ENCODE peak calls at places on chromosomes 6 and 20, in five cellular contexts. C, N, U, F and L are unnamed samples.

GRCh38 chr20:33305591-33306057 is 22.6 kb downstream of the BPIFB1 start:
- DNase-seq in F (no peak), C (no peak), N (no peak), U (no peak), L (peak; percentile 76)

GRCh38 chr6:52087498-52087999 is at the start of gene PKHD1:
- DNase-seq in N (no peak), C (no peak), F (peak; percentile 42), U (no peak), L (peak; percentile 12)

GRCh38 chr6:33719326-33719987 is 8.0 kb upstream of the UQCC2 start:
- DNase-seq in U (no peak), C (no peak), N (no peak), F (no peak), L (no peak)

GRCh38 chr20:36623444-36623843 is 17.9 kb downstream of the RAB5IF start:
- DNase-seq in N (no peak), U (no peak), F (no peak), C (no peak), L (no peak)

GRCh38 chr6:3061501-3061941 is 6.8 kb upstream of the RIPK1 start:
- DNase-seq in F (no peak), N (no peak), U (no peak), C (no peak), L (peak; percentile 58)

GRCh38 chr6:30013296-30013922 is 47.7 kb upstream of the POLR1H start:
- DNase-seq in N (no peak), F (peak; percentile 22), U (no peak), C (no peak), L (peak; percentile 11)

GRCh38 chr6:151731313-151731712 is 76.2 kb upstream of the ESR1 start:
- DNase-seq in U (no peak), N (no peak), C (no peak), F (no peak), L (no peak)

GRCh38 chr6:99960027-99960426 is 34.0 kb downstream of the MCHR2 start:
- DNase-seq in N (no peak), F (no peak), C (no peak), U (no peak), L (no peak)

GRCh38 chr6:11364971-11365397 is 132.5 kb upstream of the NEDD9 start:
- DNase-seq in N (peak; percentile 34), C (no peak), F (no peak), U (no peak), L (no peak)

GRCh38 chr20:15375836-15376235 is 1038.4 kb upstream of the FLRT3 start:
- DNase-seq in U (no peak), N (no peak), F (no peak), C (no peak), L (peak; percentile 10)

GRCh38 chr6:20119446-20119845 is 92.8 kb downstream of the MBOAT1 start:
- DNase-seq in U (no peak), F (no peak), C (no peak), N (no peak), L (no peak)

GRCh38 chr6:159169193-159169555 is at the start of gene FNDC1:
- DNase-seq in C (no peak), N (no peak), U (no peak), F (no peak), L (peak; percentile 21)

GRCh38 chr6:163187606-163188005 is 226.9 kb upstream of the QKI start:
- DNase-seq in C (no peak), U (no peak), N (no peak), F (no peak), L (no peak)

GRCh38 chr6:20377623-20378265 is 23.9 kb upstream of the E2F3 start:
- DNase-seq in N (no peak), F (no peak), C (no peak), U (no peak), L (no peak)

GRCh38 chr6:118377711-118378414 is 170.2 kb upstream of the PLN start:
- DNase-seq in N (no peak), U (no peak), F (no peak), C (no peak), L (no peak)

GRCh38 chr6:106163966-106164877 is 78.1 kb downstream of the PRDM1 start:
- DNase-seq in N (peak; percentile 32), F (no peak), U (peak; percentile 62), C (no peak), L (no peak)

GRCh38 chr6:6851059-6851658 is 256.6 kb upstream of the RREB1 start:
- DNase-seq in N (peak; percentile 87), C (no peak), U (no peak), F (peak; percentile 77), L (peak; percentile 91)

GRCh38 chr20:50313827-50314226 is 123.2 kb downstream of the CEBPB start:
- DNase-seq in C (no peak), F (no peak), N (no peak), U (no peak), L (no peak)

GRCh38 chr20:48186447-48186846 is 401.2 kb upstream of the SULF2 start:
- DNase-seq in U (no peak), C (no peak), N (no peak), F (no peak), L (peak; percentile 75)

GRCh38 chr6:2215342-2215741 is 30.1 kb downstream of the GMDS start:
- DNase-seq in N (no peak), F (no peak), U (no peak), C (no peak), L (no peak)

GRCh38 chr6:24064106-24064505 is 61.9 kb upstream of the NRSN1 start:
- DNase-seq in N (no peak), F (no peak), C (no peak), U (no peak), L (no peak)
- TF ChIP-seq CTCF in N (no peak), F (peak; percentile 53), C (peak; percentile 73), U (peak; percentile 29), L (peak; percentile 9)

GRCh38 chr20:23206061-23206460 is 119.9 kb upstream of the CD93 start:
- DNase-seq in N (no peak), C (no peak), F (no peak), U (no peak), L (no peak)

GRCh38 chr20:23206995-23207394 is 120.9 kb upstream of the CD93 start:
- DNase-seq in U (no peak), N (no peak), F (no peak), C (no peak), L (no peak)

GRCh38 chr20:23205221-23205620 is 119.1 kb upstream of the CD93 start:
- DNase-seq in N (no peak), C (no peak), F (no peak), U (no peak), L (no peak)

GRCh38 chr20:23203951-23204730 is 118.0 kb upstream of the CD93 start:
- DNase-seq in N (no peak), U (no peak), C (no peak), F (no peak), L (no peak)

GRCh38 chr20:23205656-23206055 is 119.5 kb upstream of the CD93 start:
- DNase-seq in U (no peak), N (peak; percentile 33), C (peak; percentile 73), F (peak; percentile 35), L (no peak)
- H3K27ac ChIP-seq in U (no peak overlapping the region), N (no peak overlapping the region), C (peak overlapping the region; percentile 34), F (peak overlapping the region; percentile 53), L (no peak overlapping the region)

GRCh38 chr6:92810913-92811312 is 608.4 kb downstream of the EPHA7 start:
- DNase-seq in N (peak; percentile 27), F (peak; percentile 39), C (no peak), U (no peak), L (peak; percentile 31)
- TF ChIP-seq CTCF in N (peak; percentile 20), F (peak; percentile 51), C (peak; percentile 54), U (peak; percentile 63), L (peak; percentile 43)

DNA sequence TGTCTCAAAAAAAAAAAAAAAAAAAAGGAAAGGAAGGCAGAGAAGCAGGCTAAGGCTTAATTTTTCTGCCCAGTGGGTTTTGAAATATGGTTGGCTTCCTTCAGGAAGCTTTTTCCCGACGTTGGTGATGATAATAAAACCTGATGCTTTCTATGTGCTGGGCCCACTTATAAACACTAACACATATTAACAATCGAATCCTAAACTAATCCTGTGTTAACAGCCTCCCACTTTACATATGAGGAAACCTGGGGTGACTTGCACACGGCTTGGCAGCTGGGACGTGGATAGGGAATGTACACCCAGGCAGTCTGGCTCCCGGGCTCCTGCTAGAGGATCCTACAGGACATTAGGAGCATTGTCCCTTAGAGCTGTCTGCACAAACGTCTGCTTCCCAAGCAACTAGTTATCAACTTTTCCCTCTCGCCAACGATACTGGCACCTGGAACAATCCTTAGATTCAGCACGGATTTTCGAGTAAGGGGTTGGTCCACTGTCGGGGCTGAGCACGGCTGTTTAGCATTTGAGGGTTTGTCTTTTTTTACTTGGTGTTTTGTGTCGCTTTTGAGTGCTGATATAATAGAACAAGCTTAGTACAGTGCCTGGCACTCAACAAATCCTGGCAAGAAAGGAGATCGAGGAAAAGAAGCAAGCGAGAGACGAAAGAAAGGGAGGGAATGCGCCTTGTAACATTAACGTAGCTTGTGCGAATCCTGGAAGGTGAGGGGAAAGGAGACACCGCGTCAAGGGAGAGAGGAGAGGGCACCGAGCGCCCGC is 622 bp upstream of the KIZ start:
- DNase-seq in N (peak; percentile 59), F (peak; percentile 53), C (peak; percentile 57), U (no peak), L (no peak)
- H3K27ac ChIP-seq in N (no peak overlapping the region), F (peak overlapping the region; percentile 80), C (peak overlapping the region; percentile 92), U (peak overlapping the region; percentile 88), L (peak overlapping the region; percentile 72)

DNA sequence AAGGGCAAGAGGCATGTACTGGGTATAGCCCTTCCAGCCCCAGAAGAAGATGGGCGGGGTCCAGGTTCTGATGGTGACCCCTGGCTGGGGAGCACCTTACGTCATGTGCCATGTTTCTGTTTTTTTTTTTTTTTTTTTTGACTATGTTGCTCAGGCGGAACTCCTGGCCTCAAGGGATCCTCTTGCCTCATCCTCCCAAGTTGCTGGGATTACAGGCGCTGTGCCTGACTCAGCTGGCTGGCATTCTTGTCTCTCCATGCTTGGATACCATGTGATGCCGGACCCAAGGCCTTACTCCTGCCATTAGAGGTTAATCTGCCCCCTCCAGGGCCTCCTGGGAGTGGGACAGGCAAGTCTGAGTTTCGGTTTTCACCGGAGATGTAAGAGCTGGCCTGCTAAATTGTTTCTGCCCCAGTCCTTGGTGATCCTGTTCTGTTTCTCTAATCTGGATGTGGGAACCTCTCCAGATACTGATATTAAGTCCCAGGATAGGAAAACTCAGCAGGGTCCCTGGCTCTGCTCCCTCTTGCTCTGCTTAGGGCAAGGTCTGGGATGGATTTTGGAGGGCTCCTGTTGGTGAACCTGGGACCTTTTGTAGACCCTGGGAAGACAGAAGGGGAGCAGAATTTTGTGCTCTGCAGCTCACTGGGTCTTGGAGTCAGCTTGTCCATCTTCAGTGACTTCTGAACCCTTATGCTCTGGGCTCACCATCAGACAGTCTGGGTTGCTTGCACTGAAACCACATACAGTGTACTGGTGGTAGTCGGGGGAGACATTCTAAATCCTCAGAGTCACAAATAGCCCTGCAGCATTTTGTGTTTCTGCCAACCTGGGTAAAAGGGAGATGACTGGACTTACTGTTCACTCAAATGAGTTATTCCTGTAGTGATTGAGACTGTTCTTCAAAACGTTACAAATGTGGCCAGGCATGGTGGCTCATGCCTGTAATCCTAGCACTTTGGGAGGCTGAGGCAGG is 45.1 kb downstream of the PTK7 start:
- DNase-seq in C (no peak), N (peak; percentile 90), U (no peak), F (peak; percentile 29), L (peak; percentile 80)
- TF ChIP-seq CTCF in C (no peak), N (peak; percentile 6), U (no peak), F (no peak), L (no peak)

DNA sequence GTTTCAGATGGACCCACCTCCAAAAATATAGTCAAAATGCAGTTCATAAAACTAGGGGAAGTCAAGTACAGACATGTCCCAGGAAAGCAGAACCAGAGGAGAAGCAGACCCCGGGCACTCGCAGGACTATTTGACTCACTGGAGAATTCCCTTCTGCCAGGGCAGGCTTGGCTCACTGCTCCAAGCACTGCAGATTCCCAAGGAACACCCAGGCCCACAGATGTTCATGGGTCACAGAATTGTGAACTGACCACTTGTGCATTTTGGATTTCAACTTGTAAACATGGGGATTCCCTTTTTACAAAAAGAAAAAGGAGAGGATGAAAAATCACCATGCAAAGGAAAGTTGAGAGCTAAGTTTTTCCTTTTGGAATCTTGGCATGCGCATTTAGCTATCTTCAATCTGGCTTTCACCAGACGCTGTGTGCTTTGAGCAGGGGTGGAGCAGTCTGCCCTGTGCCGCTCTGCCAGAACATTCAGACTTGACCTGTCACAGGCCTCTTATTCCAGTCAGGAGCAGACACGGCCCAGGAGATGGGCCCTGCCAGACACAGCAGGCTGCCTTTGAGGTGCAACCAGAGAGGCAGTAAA is 237.5 kb upstream of the TAB2 start:
- DNase-seq in U (no peak), N (no peak), C (no peak), F (peak; percentile 29), L (peak; percentile 65)
- H3K27ac ChIP-seq in U (no peak overlapping the region), N (no peak overlapping the region), C (peak overlapping the region; percentile 65), F (peak overlapping the region; percentile 43), L (peak overlapping the region; percentile 94)